ENCODE peak calls at places on chromosomes 13 and 19, in four cellular contexts. F is K562, E is HepG2, W is GM12878. I is an unnamed sample.

GRCh38 chr13:112714772-112715569 is 25.1 kb downstream of the ATP11A start:
- DNase-seq in W (no peak), F (no peak), E (peak; percentile 86), I (peak; percentile 39)

GRCh38 chr19:19468424-19469050 is 46.8 kb downstream of the TSSK6 start:
- DNase-seq in E (no peak), F (no peak), W (no peak), I (no peak)

GRCh38 chr13:61406275-61406674 is 9.4 kb downstream of the PCDH20 start:
- DNase-seq in F (no peak), E (no peak), W (no peak), I (no peak)

GRCh38 chr19:33293255-33294057 is 8.9 kb downstream of the CEBPA start:
- DNase-seq in E (peak; percentile 93), F (no peak), W (no peak), I (no peak)

GRCh38 chr19:55484571-55485438 is at the start of gene NAT14:
- DNase-seq in E (peak; percentile 39), W (no peak), F (peak; percentile 89), I (peak; percentile 89)

GRCh38 chr19:47389150-47389556 is 30.2 kb downstream of the MEIS3 start:
- DNase-seq in W (no peak), E (peak; percentile 11), F (no peak), I (no peak)

GRCh38 chr13:31043891-31044657 is 111.6 kb downstream of the TEX26 start:
- DNase-seq in W (peak; percentile 56), E (peak; percentile 57), F (peak; percentile 76), I (peak; percentile 86)

GRCh38 chr13:99296270-99296865 is 10.8 kb downstream of the GPR183 start:
- DNase-seq in E (no peak), F (no peak), W (no peak), I (no peak)

GRCh38 chr19:18978616-18979015 is 37.6 kb upstream of the HOMER3 start:
- DNase-seq in W (no peak), E (no peak), F (no peak), I (no peak)

GRCh38 chr13:91381371-91381770 is 17.1 kb upstream of the GPC5 start:
- DNase-seq in W (no peak), F (no peak), E (no peak), I (no peak)

GRCh38 chr13:79775830-79776229 is 294.9 kb downstream of the NDFIP2 start:
- DNase-seq in F (no peak), E (peak; percentile 38), W (no peak), I (peak; percentile 23)

GRCh38 chr13:102395174-102395573 is 6.7 kb downstream of the FGF14 start:
- DNase-seq in W (no peak), E (no peak), F (no peak), I (no peak)

GRCh38 chr13:73367886-73368285 is 309.1 kb downstream of the KLF5 start:
- DNase-seq in E (no peak), W (no peak), F (no peak), I (no peak)

GRCh38 chr13:73365240-73365639 is 306.4 kb downstream of the KLF5 start:
- DNase-seq in W (no peak), F (no peak), E (no peak), I (no peak)

GRCh38 chr13:73364706-73365105 is 305.9 kb downstream of the KLF5 start:
- DNase-seq in F (no peak), E (no peak), W (no peak), I (no peak)

GRCh38 chr13:73366241-73366640 is 307.4 kb downstream of the KLF5 start:
- DNase-seq in F (no peak), E (no peak), W (no peak), I (no peak)

DNA sequence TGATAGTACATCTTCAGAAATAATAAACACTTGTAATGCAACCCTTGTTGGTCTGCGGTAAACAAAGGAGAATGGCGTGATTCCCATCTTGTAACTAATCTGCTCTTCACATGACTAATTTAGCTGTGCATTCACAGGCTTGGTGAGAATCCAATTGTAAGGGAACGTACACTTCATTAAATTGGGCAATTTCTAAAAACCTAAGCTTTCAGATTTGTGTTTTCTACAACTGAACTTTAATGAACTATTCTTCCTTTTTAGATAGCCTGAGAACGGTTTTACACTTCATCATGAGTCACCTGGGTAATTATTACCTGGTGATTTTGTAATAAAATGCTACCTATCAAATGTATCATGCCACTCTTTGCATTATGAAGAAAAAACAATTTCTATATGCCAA is 306.9 kb downstream of the KLF5 start:
- DNase-seq in F (no peak), E (no peak), W (no peak), I (no peak)
- TF ChIP-seq NR2C2 in F (no peak), E (no peak), W (no peak), I (no peak)

DNA sequence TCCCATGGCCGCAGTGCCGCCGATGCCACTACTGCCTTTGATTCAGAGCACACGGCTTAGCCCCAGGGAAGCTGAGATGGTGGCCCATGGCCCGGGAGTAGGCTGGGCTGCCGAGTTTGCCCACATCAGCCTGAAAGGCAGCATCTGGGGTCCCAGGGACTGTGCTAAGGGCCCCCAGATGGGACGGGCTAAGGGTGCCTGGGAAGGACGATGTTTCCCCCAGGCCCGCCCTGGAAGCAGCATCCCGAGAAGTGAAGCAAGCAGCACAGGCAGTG is 22.5 kb downstream of the MAP2K2 start:
- DNase-seq in W (no peak), F (no peak), E (no peak), I (no peak)
- TF ChIP-seq NR2C2 in W (no peak), F (no peak), E (no peak), I (no peak)

GRCh38 chr13:43878897-43879322 is 630 bp downstream of the CCDC122 start:
- DNase-seq in W (peak; percentile 13), E (peak; percentile 31), F (no peak), I (no peak)

GRCh38 chr13:43877788-43878187 is 1.8 kb downstream of the CCDC122 start:
- DNase-seq in F (no peak), E (no peak), W (no peak), I (no peak)

GRCh38 chr13:43876366-43876765 is 3.2 kb downstream of the CCDC122 start:
- DNase-seq in W (no peak), E (no peak), F (no peak), I (no peak)

GRCh38 chr13:43872181-43872580 is 7.4 kb downstream of the CCDC122 start:
- DNase-seq in W (no peak), F (no peak), E (no peak), I (no peak)

DNA sequence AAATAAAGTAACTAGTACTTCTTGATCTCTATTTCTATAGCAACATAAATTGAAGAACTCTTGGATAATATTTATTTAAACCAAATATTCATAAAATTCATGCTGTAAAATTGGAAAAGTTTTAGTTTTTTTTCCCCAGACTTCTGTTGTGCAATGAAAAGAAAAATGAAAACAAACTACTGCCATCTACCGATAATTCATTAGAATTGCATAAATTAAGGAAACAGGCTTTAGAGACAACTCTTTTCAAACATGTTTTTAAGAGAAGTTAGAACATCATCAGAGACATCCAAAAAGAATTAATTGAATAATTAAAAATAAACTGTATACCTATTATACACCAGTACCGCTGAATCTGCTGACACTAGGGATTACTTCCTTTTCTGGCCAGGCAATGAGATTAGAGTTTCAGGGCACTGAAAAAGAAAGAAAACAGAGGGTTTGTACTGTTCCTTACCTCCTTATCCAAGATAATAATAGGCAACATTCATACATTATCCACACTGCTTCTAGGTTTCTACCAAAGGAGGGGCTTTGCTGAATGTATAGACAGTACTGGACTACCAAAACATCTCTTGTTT is 4.9 kb downstream of the CCDC122 start:
- DNase-seq in E (no peak), F (peak; percentile 6), W (no peak), I (no peak)
- TF ChIP-seq NR2C2 in E (no peak), F (no peak), W (no peak), I (no peak)

GRCh38 chr19:7788178-7788932 is 25.3 kb downstream of the CLEC4M start:
- DNase-seq in E (no peak), W (no peak), F (no peak), I (peak; percentile 36)

GRCh38 chr19:7789447-7789846 is 26.4 kb downstream of the CLEC4M start:
- DNase-seq in W (no peak), F (peak; percentile 57), E (no peak), I (peak; percentile 87)

GRCh38 chr19:7790416-7790815 is 27.4 kb downstream of the CLEC4M start:
- DNase-seq in E (no peak), W (no peak), F (no peak), I (no peak)

GRCh38 chr19:7787602-7788177 is 24.6 kb downstream of the CLEC4M start:
- DNase-seq in W (no peak), E (no peak), F (no peak), I (no peak)

DNA sequence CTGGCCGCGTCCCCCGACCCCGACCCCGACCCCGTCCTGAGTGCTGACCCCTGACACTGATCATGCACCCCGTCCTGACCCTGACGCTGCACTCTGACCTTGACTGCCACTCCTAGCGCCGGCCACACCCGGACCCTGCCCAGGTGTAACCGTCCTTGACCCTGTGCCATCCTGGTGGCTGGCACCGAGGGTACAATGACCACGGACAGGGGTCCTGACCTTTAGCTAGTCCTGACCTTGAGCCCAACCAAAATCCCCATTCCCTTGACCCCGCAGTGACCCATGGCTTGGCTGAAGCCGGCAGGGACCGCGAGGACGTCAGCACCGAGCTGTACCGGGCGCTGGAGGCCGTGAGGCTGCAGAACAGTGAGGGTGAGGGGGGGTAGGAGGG is 25.9 kb downstream of the CLEC4M start:
- DNase-seq in W (no peak), F (no peak), E (no peak), I (peak; percentile 21)
- TF ChIP-seq NR2C2 in W (no peak), F (no peak), E (no peak), I (no peak)

GRCh38 chr13:92769064-92769463 is 457.5 kb upstream of the GPC6 start:
- DNase-seq in E (no peak), F (no peak), W (no peak), I (no peak)
- TF ChIP-seq NR2C2 in E (no peak), F (no peak), W (no peak), I (no peak)

GRCh38 chr13:111429064-111429558 is 108.7 kb downstream of the TEX29 start:
- DNase-seq in E (peak; percentile 49), W (no peak), F (peak; percentile 41), I (peak; percentile 72)
- TF ChIP-seq NR2C2 in E (no peak), W (no peak), F (no peak), I (no peak)

GRCh38 chr19:1668339-1669123 is 16.1 kb upstream of the TCF3 start:
- DNase-seq in W (no peak), E (no peak), F (no peak), I (no peak)
- TF ChIP-seq NR2C2 in W (no peak), E (no peak), F (no peak), I (no peak)

DNA sequence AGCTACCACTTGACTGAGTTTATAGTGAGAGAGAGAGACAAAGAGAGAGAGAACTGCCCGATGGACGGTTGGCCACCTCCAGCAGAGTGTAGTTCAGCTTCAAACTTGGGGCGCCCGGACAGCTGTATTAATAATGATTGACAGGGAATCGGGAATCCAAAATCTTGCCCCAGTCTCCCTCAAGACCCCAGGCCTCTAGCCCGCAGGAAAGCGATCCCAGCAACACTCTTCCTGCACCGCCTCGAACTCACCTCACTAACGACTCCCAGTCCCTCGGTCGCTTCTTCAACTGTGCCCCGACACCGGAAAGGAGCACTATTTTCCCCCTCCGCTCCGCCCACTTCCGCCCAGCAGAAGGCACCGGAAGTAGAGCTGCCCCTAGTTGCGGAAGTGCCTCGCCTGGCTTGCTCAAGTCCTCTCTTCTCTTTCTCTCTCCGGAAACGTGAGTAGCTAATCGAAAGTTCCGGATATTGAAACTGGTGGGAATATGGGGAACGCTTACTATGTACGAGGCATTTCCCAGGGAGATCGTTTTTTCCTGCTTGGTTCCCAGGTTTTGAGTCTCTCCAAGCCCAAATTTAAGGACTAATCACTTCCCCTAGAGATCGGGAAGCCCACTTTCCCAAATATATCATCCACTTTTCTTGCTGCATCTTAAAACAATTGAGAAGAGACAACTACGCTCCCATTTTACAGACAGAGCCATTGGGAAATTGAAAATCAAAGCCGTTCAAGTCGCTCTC is at the start of gene NOSIP:
- DNase-seq in E (peak; percentile 93), W (peak; percentile 89), F (peak; percentile 90), I (peak; percentile 96)
- TF ChIP-seq NR2C2 in E (peak; percentile 93), W (no peak), F (peak; percentile 95), I (no peak)